ENCODE peak calls at places on chromosomes 12 and 14, in eight cellular contexts. T is PC-3, L is H9, I is tibial nerve, W is stomach, G is cardiac muscle cell, K is HepG2, Y is adrenal gland. J is an unnamed sample.
A peak's percentile ranks its signal among the peaks of the same experiment; 100 is the strongest.

GRCh38 chr12:28787151-28787550 is 361.9 kb upstream of the FAR2 start:
- DNase-seq in Y (no peak), L (no peak), K (no peak), G (no peak), W (no peak), I (no peak), T (peak; percentile 70), J (no peak)

GRCh38 chr12:99455350-99456037 is 192.1 kb upstream of the GARIN6 start:
- DNase-seq in W (no peak), L (peak; percentile 66), I (no peak), G (no peak), K (no peak), Y (no peak), T (peak; percentile 88), J (no peak)

GRCh38 chr12:38289396-38289795 is 27.2 kb upstream of the ALG10B start:
- DNase-seq in T (no peak), G (no peak), L (no peak), Y (no peak), I (no peak), K (no peak), W (no peak), J (no peak)

GRCh38 chr12:117818400-117818799 is 150.4 kb downstream of the KSR2 start:
- DNase-seq in I (no peak), T (peak; percentile 10), L (no peak), K (no peak), W (no peak), Y (no peak), G (no peak), J (no peak)

GRCh38 chr14:78152246-78153068 is 17.7 kb upstream of the NRXN3 start:
- DNase-seq in K (no peak), G (no peak), L (no peak), Y (no peak), I (no peak), T (no peak), W (no peak), J (no peak)

GRCh38 chr14:36946872-36947271 is 225.5 kb downstream of the SLC25A21 start:
- DNase-seq in G (no peak), L (no peak), T (no peak), K (no peak), I (no peak), W (no peak), Y (no peak), J (no peak)

GRCh38 chr12:69875416-69875815 is 50.4 kb downstream of the MYRFL start:
- DNase-seq in T (no peak), G (peak; percentile 5), I (no peak), W (no peak), K (no peak), Y (no peak), L (no peak), J (no peak)

GRCh38 chr12:56565510-56566101 is 44.0 kb downstream of the RBMS2 start:
- DNase-seq in I (peak; percentile 26), K (peak; percentile 54), G (peak; percentile 30), L (peak; percentile 80), Y (peak; percentile 68), W (peak; percentile 55), T (peak; percentile 25), J (peak; percentile 80)

GRCh38 chr14:59679872-59680271 is 103.3 kb upstream of the CCDC175 start:
- DNase-seq in T (no peak), I (no peak), L (no peak), G (peak; percentile 27), W (no peak), K (no peak), Y (no peak), J (peak; percentile 74)

GRCh38 chr12:6200266-6201198 is at the start of gene CD9:
- DNase-seq in G (peak; percentile 60), Y (peak; percentile 81), L (peak; percentile 82), T (peak; percentile 67), I (peak; percentile 61), W (peak; percentile 75), K (no peak), J (peak; percentile 90)

GRCh38 chr12:2893007-2893406 is 2.3 kb downstream of the TULP3 start:
- DNase-seq in G (no peak), I (no peak), T (peak; percentile 71), Y (peak; percentile 83), W (no peak), K (peak; percentile 46), L (no peak), J (peak; percentile 58)

GRCh38 chr12:116306968-116307367 is 29.5 kb upstream of the MED13L start:
- DNase-seq in Y (no peak), G (no peak), I (no peak), K (no peak), T (no peak), W (no peak), L (no peak), J (no peak)

GRCh38 chr14:102544034-102544744 is 34.6 kb upstream of the ANKRD9 start:
- DNase-seq in G (no peak), I (no peak), Y (no peak), L (peak; percentile 53), K (peak; percentile 59), W (no peak), T (peak; percentile 41), J (no peak)

GRCh38 chr12:47317182-47317915 is 237.6 kb upstream of the AMIGO2 start:
- DNase-seq in I (no peak), K (no peak), W (no peak), Y (no peak), T (no peak), G (no peak), L (no peak), J (no peak)

GRCh38 chr12:122961551-122962329 is 4.5 kb downstream of the ABCB9 start:
- DNase-seq in I (no peak), W (peak; percentile 85), T (no peak), Y (no peak), K (no peak), L (no peak), G (no peak), J (no peak)

GRCh38 chr12:122965356-122965755 is 907 bp downstream of the ABCB9 start:
- DNase-seq in G (no peak), W (no peak), L (no peak), Y (no peak), K (no peak), T (no peak), I (no peak), J (peak; percentile 65)

GRCh38 chr12:122964439-122965257 is 1.6 kb downstream of the ABCB9 start:
- DNase-seq in L (no peak), I (no peak), K (peak; percentile 54), Y (no peak), G (no peak), T (no peak), W (no peak), J (no peak)

GRCh38 chr12:122965851-122966742 is at the start of gene ABCB9:
- DNase-seq in G (peak; percentile 96), W (peak; percentile 97), L (peak; percentile 99), I (peak; percentile 83), T (peak; percentile 96), K (peak; percentile 85), Y (peak; percentile 96), J (peak; percentile 88)

DNA sequence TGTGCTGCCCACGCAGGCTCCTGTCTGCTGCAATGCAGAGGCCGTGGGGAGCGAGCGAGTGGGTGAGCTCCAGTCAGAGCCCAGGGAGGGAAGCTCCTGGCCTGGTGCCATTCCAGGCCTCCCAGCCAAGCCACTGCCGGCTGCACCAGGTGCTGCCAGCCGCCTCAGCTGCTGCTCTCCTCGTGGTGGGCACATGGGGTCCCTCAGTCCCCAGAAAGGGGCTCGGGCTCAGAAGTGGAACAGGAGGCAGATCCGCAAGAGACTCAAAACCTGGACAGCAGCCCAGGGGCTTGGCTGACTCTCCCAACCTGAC is 2.4 kb downstream of the ABCB9 start:
- DNase-seq in G (no peak), T (no peak), I (no peak), L (peak; percentile 26), K (no peak), W (peak; percentile 76), Y (peak; percentile 71), J (no peak)
- TF ChIP-seq CTCF in G (no peak), T (no peak), I (no peak), L (no peak), K (no peak), W (no peak), Y (no peak), J (no peak)

DNA sequence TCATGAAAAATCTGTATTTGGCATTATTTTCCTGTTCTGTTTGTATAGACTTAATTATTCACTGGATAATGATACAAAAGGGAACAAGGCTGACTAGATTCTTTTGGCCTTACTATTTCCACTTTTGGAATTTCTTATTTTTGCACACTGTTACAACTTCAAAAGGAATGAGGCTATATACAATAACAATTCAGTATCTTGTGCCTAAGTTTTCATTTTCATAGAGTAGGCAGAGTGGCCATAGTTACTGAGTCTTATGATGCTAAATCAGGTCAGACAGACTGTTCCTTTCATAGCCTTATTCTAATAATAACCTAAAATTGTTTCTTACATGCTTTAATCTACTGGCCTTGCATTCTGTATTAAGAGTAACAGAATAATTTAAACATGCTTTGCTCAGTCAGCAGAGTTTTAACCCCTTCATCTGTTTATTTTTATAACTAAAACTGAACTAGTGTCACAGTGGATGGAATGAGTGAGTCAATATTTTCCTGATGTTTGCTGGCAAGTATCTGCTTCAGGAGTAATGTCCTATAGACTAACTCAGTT is 10.5 kb downstream of the TTC8 start:
- DNase-seq in T (peak; percentile 46), G (no peak), Y (no peak), L (no peak), I (no peak), W (no peak), K (no peak), J (no peak)
- H3K27ac ChIP-seq in T (no peak overlapping the region), G (no peak overlapping the region), Y (no peak overlapping the region), L (no peak overlapping the region), I (no peak overlapping the region), W (no peak overlapping the region), K (no peak overlapping the region), J (peak overlapping the region; percentile 70)

DNA sequence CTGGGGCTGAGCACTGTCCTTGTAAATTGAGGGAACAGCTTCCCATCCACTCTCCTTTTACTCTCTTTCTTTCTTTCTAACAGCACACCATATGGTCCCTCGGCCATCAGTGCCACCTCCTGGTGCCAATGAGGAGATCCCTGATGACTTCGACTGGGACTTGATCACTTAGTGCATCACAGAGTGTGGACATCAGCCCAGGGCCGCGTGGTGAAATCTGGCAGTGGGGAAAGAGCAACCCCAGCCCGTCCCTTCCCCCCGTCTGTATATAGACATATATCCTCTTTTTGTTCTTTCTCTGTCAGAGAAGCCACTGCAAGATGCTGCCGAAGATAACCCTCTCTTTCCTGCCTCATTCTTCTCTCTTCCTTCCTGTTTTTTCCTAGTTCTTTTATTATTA is 13.5 kb downstream of the C3AR1 start:
- DNase-seq in I (no peak), K (no peak), L (no peak), Y (peak; percentile 41), W (no peak), G (no peak), T (no peak), J (peak; percentile 47)
- H3K4me1 ChIP-seq in I (peaks cover 5% of the 10 kb centered on the region), K (no peaks in the 10 kb centered on the region), L (no peaks in the 10 kb centered on the region), Y (peaks cover 30% of the 10 kb centered on the region), W (no peaks in the 10 kb centered on the region), G (no peaks in the 10 kb centered on the region), T (no peaks in the 10 kb centered on the region), J (no peaks in the 10 kb centered on the region)

DNA sequence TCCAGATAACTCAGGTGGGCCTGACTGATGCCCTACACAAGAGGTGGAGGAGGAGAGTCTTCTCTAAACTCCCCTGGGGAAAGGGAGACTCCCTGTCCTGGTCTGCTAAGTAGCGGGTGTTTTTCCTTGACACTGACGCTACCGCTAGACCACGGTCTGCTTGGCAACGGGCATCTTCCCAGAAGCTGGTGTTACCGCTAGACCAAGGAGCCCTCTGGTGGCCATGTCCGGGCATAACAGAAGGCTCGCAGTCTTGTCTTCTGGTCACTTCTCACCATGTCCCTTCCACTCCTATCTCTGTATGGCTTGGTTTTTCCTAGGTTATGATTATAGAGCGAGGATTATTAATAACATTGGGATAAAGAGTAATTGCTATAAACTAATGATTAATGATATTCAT is 965.5 kb downstream of the TMEM121 start:
- DNase-seq in T (peak; percentile 9), Y (no peak), G (no peak), W (no peak), K (no peak), I (no peak), L (no peak), J (no peak)
- TF ChIP-seq CTCF in T (peak; percentile 35), Y (peak; percentile 4), G (no peak), W (no peak), K (peak; percentile 21), I (no peak), L (peak; percentile 51), J (no peak)

J was measured in tibial artery.